ENCODE peak calls at places on chromosomes 13 and 19, in eight cellular contexts. D, X, S, W, E, U, M and Q are unnamed samples. For H3K4me1 and H3K27me3, the result is how much of the 10 kb centered on the place peaks cover.

GRCh38 chr13:111252449-111253124 is 67.9 kb upstream of the TEX29 start:
- DNase-seq in D (no peak), M (no peak), E (no peak), W (no peak), U (no peak), S (no peak), X (no peak), Q (no peak)

GRCh38 chr13:109288151-109288709 is 498.2 kb downstream of the IRS2 start:
- DNase-seq in W (no peak), E (no peak), U (no peak), M (no peak), S (no peak), D (no peak), X (no peak), Q (no peak)

GRCh38 chr19:46115396-46116109 is 8.9 kb downstream of the IGFL3 start:
- DNase-seq in W (no peak), S (no peak), D (no peak), X (no peak), M (no peak), U (no peak), E (peak), Q (no peak)

GRCh38 chr19:39135701-39136100 is 10.1 kb downstream of the PAK4 start:
- DNase-seq in U (no peak), E (no peak), X (no peak), M (no peak), D (no peak), W (no peak), S (no peak), Q (no peak)

GRCh38 chr13:108322206-108322824 is 52.8 kb downstream of the TNFSF13B start:
- DNase-seq in U (no peak), D (no peak), W (no peak), S (no peak), E (peak), X (no peak), M (no peak), Q (no peak)

GRCh38 chr13:99386495-99386894 is 79.3 kb upstream of the GPR183 start:
- DNase-seq in S (no peak), D (no peak), E (no peak), U (no peak), W (no peak), M (no peak), X (no peak), Q (no peak)

GRCh38 chr19:8306235-8307054 is 1.7 kb downstream of the CD320 start:
- DNase-seq in U (peak), M (peak), X (peak), S (peak), E (no peak), W (peak), D (no peak), Q (no peak)

GRCh38 chr19:1417145-1417544 is 9.8 kb downstream of the DAZAP1 start:
- DNase-seq in M (no peak), E (no peak), W (peak), X (peak), D (no peak), S (no peak), U (no peak), Q (no peak)

GRCh38 chr13:59494560-59494970 is 669.2 kb downstream of the DIAPH3 start:
- DNase-seq in D (no peak), M (no peak), X (no peak), U (no peak), E (no peak), S (no peak), W (no peak), Q (no peak)

GRCh38 chr13:28325022-28325421 is 169.9 kb downstream of the FLT1 start:
- DNase-seq in X (no peak), E (no peak), M (no peak), W (no peak), U (no peak), D (no peak), S (no peak), Q (no peak)
- H3K4me1 ChIP-seq in X (under half), E (under half), M (under half), W (under half), U (under half), D (under half), S (under half), Q (under half)

GRCh38 chr13:29519921-29520320 is 75.6 kb downstream of the SLC7A1 start:
- DNase-seq in M (no peak), W (no peak), X (no peak), D (no peak), U (no peak), S (no peak), E (no peak), Q (no peak)

GRCh38 chr13:29523199-29523931 is 72.1 kb downstream of the SLC7A1 start:
- DNase-seq in D (no peak), E (no peak), W (peak), M (no peak), X (peak), U (peak), S (no peak), Q (no peak)

GRCh38 chr13:29521336-29521735 is 74.2 kb downstream of the SLC7A1 start:
- DNase-seq in U (no peak), S (no peak), D (no peak), M (no peak), W (no peak), E (no peak), X (no peak), Q (no peak)

GRCh38 chr13:29522044-29522685 is 73.3 kb downstream of the SLC7A1 start:
- DNase-seq in X (no peak), E (no peak), S (no peak), W (no peak), U (no peak), M (no peak), D (no peak), Q (no peak)

GRCh38 chr13:29520671-29521070 is 74.8 kb downstream of the SLC7A1 start:
- DNase-seq in U (no peak), M (no peak), D (no peak), W (no peak), S (no peak), X (no peak), E (no peak), Q (no peak)
- H3K27ac ChIP-seq in U (no peak), M (no peak), D (no peak), W (no peak), S (no peak), X (no peak), E (no peak), Q (no peak)

GRCh38 chr19:3278749-3279148 is 54.3 kb downstream of the CELF5 start:
- DNase-seq in X (no peak), D (no peak), M (no peak), W (no peak), U (no peak), E (no peak), S (no peak), Q (no peak)
- H3K27me3 ChIP-seq in X (under half), D (under half), M (under half), W (under half), U (under half), E (under half), S (under half), Q (under half)

DNA sequence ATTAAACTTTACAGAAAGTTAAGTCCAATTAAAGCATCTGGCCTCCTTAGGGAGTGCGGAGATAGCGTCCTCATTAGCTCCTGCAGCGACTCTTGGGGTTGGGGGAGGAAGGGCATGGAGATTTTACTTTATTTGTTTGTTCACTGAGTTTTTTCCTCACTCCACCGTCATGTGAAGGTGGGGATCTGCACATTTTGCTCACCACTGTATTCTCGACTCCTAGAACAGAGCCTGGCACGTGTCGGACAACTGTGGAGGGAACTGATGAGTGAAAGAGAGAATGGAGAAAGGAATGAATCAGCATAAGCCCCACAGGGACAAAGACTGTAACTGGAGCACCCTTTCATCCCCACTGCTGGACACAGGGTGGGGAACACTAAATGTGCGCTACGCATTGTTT is 205.1 kb upstream of the TSHZ3 start:
- DNase-seq in E (no peak), D (no peak), U (no peak), X (no peak), M (no peak), S (no peak), W (no peak), Q (no peak)
- H3K4me1 ChIP-seq in E (under half), D (under half), U (under half), X (under half), M (under half), S (under half), W (under half), Q (under half)

GRCh38 chr13:30353601-30354000 is 46.2 kb upstream of the KATNAL1 start:
- DNase-seq in S (no peak), E (no peak), W (no peak), X (no peak), U (no peak), D (no peak), M (no peak), Q (no peak)

GRCh38 chr13:30354481-30355404 is 47.4 kb upstream of the KATNAL1 start:
- DNase-seq in E (no peak), D (no peak), W (no peak), M (no peak), S (peak), X (no peak), U (no peak), Q (no peak)

GRCh38 chr13:30353060-30353459 is 45.7 kb upstream of the KATNAL1 start:
- DNase-seq in M (no peak), W (no peak), S (no peak), E (no peak), D (no peak), U (no peak), X (no peak), Q (no peak)

GRCh38 chr13:30355405-30355741 is 48.0 kb upstream of the KATNAL1 start:
- DNase-seq in U (no peak), W (peak), X (no peak), S (peak), E (no peak), D (no peak), M (no peak), Q (no peak)

GRCh38 chr13:30355839-30356238 is 48.5 kb upstream of the KATNAL1 start:
- DNase-seq in E (no peak), X (no peak), U (no peak), W (no peak), D (no peak), M (no peak), S (peak), Q (no peak)
- H3K27ac ChIP-seq in E (no peak), X (no peak), U (no peak), W (no peak), D (no peak), M (no peak), S (peak), Q (no peak)

GRCh38 chr19:33621065-33621785 is 528 bp upstream of the CHST8 start:
- DNase-seq in M (no peak), S (no peak), X (no peak), U (no peak), W (peak), E (no peak), D (no peak), Q (no peak)

GRCh38 chr19:33620611-33621010 is 1.1 kb upstream of the CHST8 start:
- DNase-seq in U (no peak), S (no peak), W (no peak), E (no peak), D (no peak), X (no peak), M (no peak), Q (no peak)

GRCh38 chr19:33621811-33622504 is at the start of gene CHST8:
- DNase-seq in D (no peak), E (peak), W (peak), M (peak), U (no peak), S (no peak), X (peak), Q (no peak)

GRCh38 chr19:33622809-33623511 is 1.2 kb downstream of the CHST8 start:
- DNase-seq in E (no peak), X (no peak), W (no peak), S (no peak), D (no peak), M (no peak), U (no peak), Q (no peak)

GRCh38 chr19:33622505-33622808 is 704 bp downstream of the CHST8 start:
- DNase-seq in D (no peak), U (no peak), S (no peak), M (no peak), X (no peak), W (no peak), E (peak), Q (no peak)
- H3K27me3 ChIP-seq in D (under half), U (under half), S (under half), M (under half), X (under half), W (under half), E (under half), Q (under half)